ENCODE peak calls at places on chromosomes 6 and 20, in five cellular contexts. R is colonic mucosa, A is IMR-90, D is body of pancreas, E is astrocyte. Q is an unnamed sample. For H3K27me3 and H3K9me3, the result is how much of the 10 kb centered on the place peaks cover.

GRCh38 chr20:50048420-50049166 is 64.4 kb downstream of the UBE2V1 start:
- DNase-seq in R (no peak), A (peak), D (no peak), E (peak), Q (peak)

GRCh38 chr6:166626177-166627038 is 643 bp downstream of the RPS6KA2 start:
- DNase-seq in R (peak), A (peak), D (peak), E (no peak), Q (peak)

GRCh38 chr20:47358052-47358671 is 1.7 kb upstream of the ZMYND8 start:
- DNase-seq in R (no peak), A (no peak), D (no peak), E (no peak), Q (no peak)

GRCh38 chr20:46558511-46558959 is 8.1 kb upstream of the OCSTAMP start:
- DNase-seq in R (peak), A (peak), D (no peak), E (peak), Q (peak)

GRCh38 chr6:47138046-47138445 is 95.9 kb upstream of the ADGRF1 start:
- DNase-seq in R (no peak), A (peak), D (no peak), E (peak), Q (no peak)

GRCh38 chr6:85417336-85417735 is 32.5 kb upstream of the NT5E start:
- DNase-seq in R (no peak), A (peak), D (no peak), E (no peak), Q (no peak)

GRCh38 chr6:168599118-168599494 is 158.1 kb downstream of the SMOC2 start:
- DNase-seq in R (no peak), A (no peak), D (no peak), E (no peak), Q (no peak)

GRCh38 chr6:156633291-156633690 is 143.9 kb upstream of the ARID1B start:
- DNase-seq in R (no peak), A (no peak), D (no peak), E (no peak), Q (no peak)

GRCh38 chr20:50554694-50555579 is 44.8 kb downstream of the PTPN1 start:
- DNase-seq in R (no peak), A (no peak), D (no peak), E (no peak), Q (no peak)

GRCh38 chr6:92479821-92480220 is 939.5 kb downstream of the EPHA7 start:
- DNase-seq in R (no peak), A (peak), D (no peak), E (peak), Q (no peak)

GRCh38 chr20:54063998-54064676 is 6.3 kb downstream of the BCAS1 start:
- DNase-seq in R (no peak), A (no peak), D (no peak), E (no peak), Q (no peak)

GRCh38 chr20:40636486-40636885 is 52.5 kb downstream of the MAFB start:
- DNase-seq in R (no peak), A (no peak), D (no peak), E (no peak), Q (no peak)

GRCh38 chr20:38452880-38453624 is 17.9 kb upstream of the SNHG17 start:
- DNase-seq in R (no peak), A (peak), D (no peak), E (peak), Q (no peak)

GRCh38 chr6:11586574-11586973 is 49.0 kb downstream of the TMEM170B start:
- DNase-seq in R (no peak), A (peak), D (no peak), E (peak), Q (no peak)

GRCh38 chr6:28393912-28394662 is 5.5 kb downstream of the ZSCAN12 start:
- DNase-seq in R (no peak), A (peak), D (no peak), E (no peak), Q (no peak)

GRCh38 chr6:48611332-48611731 is 500.3 kb upstream of the PTCHD4 start:
- DNase-seq in R (no peak), A (peak), D (no peak), E (peak), Q (no peak)

GRCh38 chr6:82415820-82416219 is 52.2 kb downstream of the TPBG start:
- DNase-seq in R (no peak), A (no peak), D (no peak), E (no peak), Q (no peak)

GRCh38 chr20:36396847-36397246 is 90.7 kb downstream of the DLGAP4 start:
- DNase-seq in R (no peak), A (no peak), D (no peak), E (no peak), Q (no peak)

GRCh38 chr6:39451831-39452230 is 129.3 kb upstream of the KCNK16 start:
- DNase-seq in R (peak), A (no peak), D (no peak), E (no peak), Q (no peak)

GRCh38 chr20:63178889-63179751 is 36.8 kb downstream of the YTHDF1 start:
- DNase-seq in R (peak), A (peak), D (peak), E (no peak), Q (no peak)

GRCh38 chr20:63652192-63652980 is 838 bp downstream of the STMN3 start:
- DNase-seq in R (no peak), A (no peak), D (no peak), E (no peak), Q (no peak)

GRCh38 chr6:157272866-157273755 is 50.2 kb downstream of the TMEM242 start:
- DNase-seq in R (no peak), A (no peak), D (no peak), E (no peak), Q (peak)

GRCh38 chr6:11085758-11086435 is 7.7 kb upstream of the SMIM13 start:
- DNase-seq in R (no peak), A (peak), D (no peak), E (peak), Q (no peak)

GRCh38 chr6:106411643-106412200 is 51.2 kb downstream of the CRYBG1 start:
- DNase-seq in R (peak), A (no peak), D (peak), E (no peak), Q (no peak)

GRCh38 chr20:62772103-62772611 is 24.1 kb upstream of the MRGBP start:
- DNase-seq in R (no peak), A (no peak), D (no peak), E (no peak), Q (no peak)

GRCh38 chr20:56440346-56441007 is 27.9 kb upstream of the RTF2 start:
- DNase-seq in R (no peak), A (no peak), D (no peak), E (peak), Q (no peak)

GRCh38 chr6:56539503-56540105 is 103.1 kb downstream of the DST start:
- DNase-seq in R (no peak), A (no peak), D (no peak), E (no peak), Q (no peak)

GRCh38 chr6:56540950-56541600 is 101.6 kb downstream of the DST start:
- DNase-seq in R (no peak), A (peak), D (no peak), E (peak), Q (no peak)

GRCh38 chr6:56540232-56540631 is 102.5 kb downstream of the DST start:
- DNase-seq in R (no peak), A (no peak), D (no peak), E (no peak), Q (no peak)

GRCh38 chr6:56541736-56542366 is 100.8 kb downstream of the DST start:
- DNase-seq in R (no peak), A (no peak), D (no peak), E (no peak), Q (no peak)

DNA sequence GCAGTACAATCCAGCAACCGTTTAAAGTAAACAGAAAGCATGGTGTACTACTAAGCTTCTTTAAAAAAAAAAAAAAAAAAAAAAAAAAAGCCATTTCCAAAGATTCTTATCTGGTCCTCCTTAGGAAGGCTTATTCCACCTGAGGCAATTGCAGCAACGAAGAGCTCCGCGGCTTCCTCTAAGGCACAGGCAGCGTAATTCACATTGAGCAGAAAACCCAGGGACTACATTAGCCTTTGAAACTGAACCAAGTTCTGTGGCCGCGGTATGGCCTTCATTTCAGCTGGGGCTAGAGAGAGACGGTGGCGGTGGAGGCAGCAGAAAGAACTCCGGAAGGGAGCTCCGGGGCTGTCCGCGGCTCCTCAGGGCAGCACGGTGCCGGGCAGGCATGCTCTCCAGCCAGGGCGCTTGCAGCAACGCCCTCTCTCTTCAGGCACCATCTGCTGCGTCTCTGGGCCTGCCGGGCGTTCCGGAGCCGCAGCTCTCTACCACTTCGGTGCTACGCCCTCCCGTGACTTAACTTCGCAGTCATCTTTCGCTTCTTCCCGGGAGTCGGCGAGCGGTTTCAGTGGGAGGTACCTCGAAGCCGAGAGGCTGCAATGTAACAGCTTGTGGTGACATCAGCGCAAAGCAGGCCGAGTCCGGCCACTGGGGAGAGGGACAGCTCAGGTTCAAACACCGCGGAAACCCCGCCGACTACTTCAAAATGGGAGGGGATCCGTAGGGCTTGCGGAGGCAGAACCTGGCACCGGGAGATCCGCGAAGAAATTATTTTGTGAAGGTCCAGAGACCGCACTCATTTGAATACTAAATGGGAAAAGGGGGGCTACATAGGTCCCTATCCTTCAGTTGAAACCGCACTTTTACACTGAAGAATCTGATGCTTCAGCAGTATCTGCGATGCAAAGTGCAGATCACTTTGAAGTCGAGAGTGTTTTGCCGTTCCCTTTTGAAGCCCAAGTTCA is 100.0 kb downstream of the DST start:
- DNase-seq in R (peak), A (peak), D (peak), E (peak), Q (peak)
- TF ChIP-seq CTCF in R (peak), A (peak), D (peak), E (no peak), Q (peak)

GRCh38 chr6:150598401-150598800 is 1.3 kb upstream of the PLEKHG1 start:
- DNase-seq in R (no peak), A (no peak), D (no peak), E (no peak), Q (no peak)

GRCh38 chr6:150593119-150593518 is 6.6 kb upstream of the PLEKHG1 start:
- DNase-seq in R (no peak), A (no peak), D (no peak), E (no peak), Q (no peak)

GRCh38 chr6:150599199-150600002 is at the start of gene PLEKHG1:
- DNase-seq in R (peak), A (no peak), D (peak), E (peak), Q (peak)

GRCh38 chr6:150598858-150599198 is 857 bp upstream of the PLEKHG1 start:
- DNase-seq in R (no peak), A (no peak), D (no peak), E (no peak), Q (no peak)

GRCh38 chr6:150596439-150596838 is 3.2 kb upstream of the PLEKHG1 start:
- DNase-seq in R (peak), A (no peak), D (no peak), E (no peak), Q (no peak)
- H3K27me3 ChIP-seq in R (under half), A (under half), D (under half), E (under half), Q (under half)

DNA sequence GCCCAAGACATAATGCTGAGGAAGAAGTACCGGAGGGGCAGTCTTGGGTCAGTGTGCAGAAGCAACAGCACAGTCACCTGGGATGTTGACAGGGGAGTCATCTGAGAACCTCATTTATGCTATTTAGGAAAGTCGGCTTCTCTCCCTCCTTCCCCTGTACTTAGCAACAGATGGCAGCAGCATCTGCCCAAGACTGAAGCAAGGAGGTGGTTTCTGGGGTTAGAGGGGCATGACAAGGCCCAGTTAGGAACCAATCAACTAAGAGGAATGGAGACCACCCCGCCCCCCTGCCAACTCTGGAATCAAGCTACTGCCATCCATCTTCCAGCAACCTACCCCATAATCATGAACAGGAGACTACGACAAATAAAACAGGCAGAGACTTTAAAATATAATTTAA is 21.7 kb downstream of the RIPK1 start:
- DNase-seq in R (no peak), A (no peak), D (no peak), E (no peak), Q (no peak)
- H3K9me3 ChIP-seq in R (under half), A (under half), D (under half), E (under half), Q (under half)

GRCh38 chr20:51700809-51701285 is 67.3 kb downstream of the ATP9A start:
- DNase-seq in R (peak), A (peak), D (peak), E (no peak), Q (no peak)
- TF ChIP-seq CTCF in R (peak), A (peak), D (peak), E (peak), Q (no peak)

GRCh38 chr6:35203680-35204079 is 10.1 kb upstream of the SCUBE3 start:
- DNase-seq in R (no peak), A (no peak), D (no peak), E (no peak), Q (no peak)

GRCh38 chr6:35209622-35210289 is 4.0 kb upstream of the SCUBE3 start:
- DNase-seq in R (no peak), A (no peak), D (no peak), E (no peak), Q (no peak)

GRCh38 chr6:35206346-35206745 is 7.4 kb upstream of the SCUBE3 start:
- DNase-seq in R (no peak), A (peak), D (no peak), E (no peak), Q (no peak)

GRCh38 chr6:35209081-35209480 is 4.7 kb upstream of the SCUBE3 start:
- DNase-seq in R (no peak), A (no peak), D (no peak), E (no peak), Q (no peak)

DNA sequence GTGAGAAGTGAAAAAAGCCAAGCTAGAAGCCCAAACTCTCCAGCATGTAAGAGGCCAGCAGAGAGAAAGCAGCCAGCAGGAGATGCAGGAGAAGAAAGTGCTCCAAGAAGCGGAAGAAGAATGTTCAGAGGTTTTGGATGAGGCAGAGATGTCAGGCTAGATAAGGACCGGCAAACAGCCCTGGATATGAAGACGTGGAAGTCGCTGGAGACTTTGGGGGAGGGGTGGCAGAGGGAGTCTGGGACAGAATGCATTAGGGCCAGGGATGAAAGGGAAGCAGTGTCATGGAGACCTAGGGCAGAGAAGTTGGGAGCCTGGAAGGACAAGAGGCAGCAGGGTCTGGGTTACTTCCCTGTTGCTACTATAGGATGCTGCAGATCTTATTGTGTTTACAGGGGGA is 5.3 kb upstream of the SCUBE3 start:
- DNase-seq in R (no peak), A (no peak), D (no peak), E (no peak), Q (no peak)
- H3K27me3 ChIP-seq in R (under half), A (under half), D (under half), E (under half), Q (under half)

DNA sequence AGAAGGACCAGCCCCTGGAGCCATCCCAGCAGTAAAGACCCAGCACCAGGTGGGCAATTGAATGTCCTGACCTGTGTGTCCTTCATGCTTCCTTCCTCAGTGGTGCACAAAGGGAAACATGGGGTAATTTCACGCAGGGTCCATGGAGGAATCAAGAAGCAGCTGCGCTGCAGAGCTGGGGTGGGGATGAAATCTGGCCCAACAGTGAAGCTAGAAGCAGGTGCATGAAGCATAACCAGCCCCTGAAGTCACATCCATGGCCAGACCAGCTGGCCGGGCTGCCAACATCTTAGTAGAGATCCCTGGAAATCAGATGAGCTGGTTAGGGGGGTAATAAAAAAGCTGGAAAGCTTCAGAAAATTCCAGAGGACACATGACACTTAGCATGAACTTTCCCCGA is 646.7 kb upstream of the DEFB115 start:
- DNase-seq in R (no peak), A (no peak), D (no peak), E (no peak), Q (no peak)
- H3K9me3 ChIP-seq in R (under half), A (under half), D (under half), E (under half), Q (under half)

DNA sequence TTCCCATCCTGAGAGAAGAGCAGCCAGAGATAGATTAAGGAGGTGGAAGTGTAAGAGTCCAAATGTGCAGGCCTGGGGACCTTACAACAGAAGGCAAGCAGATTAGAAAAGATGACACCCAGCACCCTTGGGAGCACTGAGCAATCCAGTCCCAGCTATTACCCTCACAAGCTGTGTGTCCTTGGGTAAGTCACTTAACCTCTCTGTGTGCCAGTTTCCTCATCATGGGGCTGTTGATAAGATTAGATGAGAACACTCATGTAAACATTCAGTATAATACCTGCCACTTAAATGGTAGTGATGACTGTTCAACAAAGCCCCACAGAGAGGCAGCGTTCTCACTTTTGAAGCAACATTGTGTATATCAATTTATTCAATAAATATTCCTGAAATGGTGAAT is 114.8 kb upstream of the CST7 start:
- DNase-seq in R (no peak), A (no peak), D (no peak), E (no peak), Q (no peak)
- TF ChIP-seq CTCF in R (no peak), A (no peak), D (no peak), E (no peak), Q (no peak)

DNA sequence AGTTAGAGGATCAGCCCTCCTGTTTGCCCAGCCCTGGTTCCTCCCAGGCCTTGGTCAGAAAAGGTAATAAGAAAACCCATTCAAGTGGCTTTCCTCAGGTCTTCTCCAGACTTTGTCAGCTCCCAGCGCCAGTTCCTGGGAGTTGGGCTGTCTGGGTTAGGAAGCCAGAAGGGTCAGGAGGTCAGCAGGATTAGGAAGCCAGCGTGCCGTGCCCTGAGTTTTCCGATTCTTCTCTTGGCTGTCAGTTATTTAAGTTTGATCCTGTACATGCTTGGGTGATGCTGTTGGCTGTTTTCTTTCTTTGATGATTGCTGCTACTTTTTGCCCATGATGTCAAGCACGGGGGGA is 140.0 kb upstream of the PMEPA1 start:
- DNase-seq in R (no peak), A (no peak), D (no peak), E (no peak), Q (no peak)
- H3K27me3 ChIP-seq in R (under half), A (under half), D (under half), E (under half), Q (under half)

Q was measured in ascending aorta.